ENCODE peak calls at places on chromosomes 11 and 22, in eight cellular contexts. G is RPMI8226, Q is BJ, N is T47D, D is ovary, O is mesenteric fat pad, T is neural crest cell, K is adrenal gland. A is an unnamed sample.

GRCh38 chr22:39617342-39617741 is 46.8 kb downstream of the CACNA1I start:
- DNase-seq in O (no peak), K (no peak), Q (no peak), G (no peak), N (no peak), T (no peak), D (no peak), A (no peak)

GRCh38 chr22:37493979-37494378 is 7.8 kb upstream of the MFNG start:
- DNase-seq in T (no peak), Q (no peak), O (no peak), G (no peak), K (no peak), N (no peak), D (no peak), A (no peak)

GRCh38 chr11:68763181-68763721 is 11.9 kb upstream of the TESMIN start:
- DNase-seq in Q (no peak), D (no peak), G (no peak), O (no peak), T (no peak), N (peak), K (no peak), A (no peak)

GRCh38 chr11:40842750-40843339 is 616.6 kb downstream of the LRRC4C start:
- DNase-seq in N (no peak), Q (no peak), G (no peak), O (no peak), T (no peak), K (no peak), D (no peak), A (no peak)

GRCh38 chr11:79052539-79052938 is 388.3 kb downstream of the TENM4 start:
- DNase-seq in G (peak), D (no peak), Q (no peak), T (no peak), N (peak), K (no peak), O (no peak), A (no peak)

GRCh38 chr11:8018742-8019631 is 31.9 kb downstream of the EIF3F start:
- DNase-seq in D (peak), Q (no peak), N (peak), K (peak), O (peak), G (no peak), T (peak), A (no peak)

GRCh38 chr22:49976439-49977175 is 16.0 kb downstream of the PIM3 start:
- DNase-seq in K (peak), D (no peak), Q (no peak), T (no peak), N (no peak), O (peak), G (peak), A (no peak)

GRCh38 chr22:42621505-42622002 is 6.9 kb upstream of the POLDIP3 start:
- DNase-seq in D (peak), O (no peak), K (peak), G (peak), N (peak), Q (no peak), T (peak), A (no peak)

GRCh38 chr22:20130319-20130718 is 1.3 kb upstream of the ZDHHC8 start:
- DNase-seq in D (no peak), K (no peak), O (no peak), N (peak), Q (no peak), T (no peak), G (peak), A (no peak)

GRCh38 chr22:43378011-43378704 is 33.7 kb upstream of the MPPED1 start:
- DNase-seq in G (peak), K (peak), N (no peak), O (no peak), T (no peak), Q (no peak), D (peak), A (no peak)

GRCh38 chr11:118876261-118876660 is 7.4 kb upstream of the CXCR5 start:
- DNase-seq in G (no peak), Q (no peak), N (no peak), K (no peak), D (no peak), O (no peak), T (no peak), A (no peak)

GRCh38 chr11:114684636-114685035 is 6.3 kb downstream of the NXPE2 start:
- DNase-seq in Q (no peak), K (no peak), G (no peak), D (no peak), O (no peak), T (no peak), N (no peak), A (no peak)

GRCh38 chr11:129790131-129790530 is 25.5 kb upstream of the TMEM45B start:
- DNase-seq in T (no peak), Q (no peak), N (no peak), G (no peak), O (no peak), D (no peak), K (no peak), A (no peak)

GRCh38 chr11:19605500-19606371 is 106.9 kb upstream of the NAV2 start:
- DNase-seq in T (no peak), Q (no peak), G (no peak), K (no peak), O (no peak), D (no peak), N (no peak), A (no peak)

GRCh38 chr11:102467080-102467708 is 14.6 kb upstream of the TMEM123 start:
- DNase-seq in Q (no peak), G (no peak), O (no peak), K (no peak), N (peak), T (no peak), D (no peak), A (no peak)

GRCh38 chr11:4181780-4182721 is 87.5 kb downstream of the RRM1 start:
- DNase-seq in N (peak), G (peak), T (peak), O (peak), Q (no peak), D (peak), K (peak), A (peak)

GRCh38 chr11:3123761-3124733 is 41.1 kb downstream of the OSBPL5 start:
- DNase-seq in D (peak), T (no peak), Q (peak), O (peak), K (peak), G (no peak), N (peak), A (peak)

GRCh38 chr22:19769393-19769715 is 8.8 kb downstream of the TBX1 start:
- DNase-seq in O (no peak), D (no peak), N (no peak), K (no peak), G (no peak), Q (no peak), T (no peak), A (no peak)

GRCh38 chr11:11895672-11896071 is 53.9 kb downstream of the USP47 start:
- DNase-seq in G (no peak), Q (no peak), O (no peak), D (no peak), K (no peak), N (peak), T (no peak), A (no peak)

GRCh38 chr11:41044747-41045146 is 414.7 kb downstream of the LRRC4C start:
- DNase-seq in T (no peak), G (no peak), Q (no peak), K (no peak), D (no peak), N (no peak), O (no peak), A (no peak)

GRCh38 chr11:2647167-2647566 is 52.6 kb downstream of the KCNQ1OT1 start:
- DNase-seq in N (no peak), Q (no peak), K (no peak), G (no peak), D (no peak), T (no peak), O (no peak), A (no peak)

GRCh38 chr11:18352581-18352980 is 30.2 kb downstream of the GTF2H1 start:
- DNase-seq in O (no peak), Q (no peak), G (no peak), N (no peak), K (no peak), T (no peak), D (no peak), A (no peak)

GRCh38 chr22:44667829-44668189 is 34.2 kb upstream of the PRR5 start:
- DNase-seq in K (no peak), O (no peak), G (no peak), Q (no peak), T (no peak), D (no peak), N (no peak), A (no peak)

GRCh38 chr22:46574993-46575914 is 37.8 kb upstream of the CELSR1 start:
- DNase-seq in D (peak), G (peak), N (peak), T (no peak), O (no peak), K (no peak), Q (no peak), A (no peak)

GRCh38 chr11:980438-981365 is 55.0 kb downstream of the AP2A2 start:
- DNase-seq in D (no peak), N (peak), Q (no peak), O (no peak), G (no peak), T (no peak), K (no peak), A (no peak)

GRCh38 chr11:108535384-108535955 is 37.3 kb upstream of the POGLUT3 start:
- DNase-seq in Q (no peak), D (no peak), N (no peak), K (no peak), O (no peak), G (no peak), T (no peak), A (no peak)

GRCh38 chr11:92739020-92739419 is 230.4 kb upstream of the MTNR1B start:
- DNase-seq in D (no peak), Q (peak), G (no peak), N (no peak), K (peak), T (no peak), O (no peak), A (no peak)

GRCh38 chr11:112834277-112834755 is 126.9 kb upstream of the NCAM1 start:
- DNase-seq in Q (no peak), O (no peak), K (peak), G (peak), T (no peak), D (no peak), N (no peak), A (no peak)

GRCh38 chr11:61327669-61328071 is 5.2 kb downstream of the DDB1 start:
- DNase-seq in N (no peak), K (no peak), O (no peak), G (no peak), D (no peak), Q (peak), T (no peak), A (no peak)

GRCh38 chr11:68036717-68037239 is 2.0 kb upstream of the TCIRG1 start:
- DNase-seq in D (no peak), O (no peak), G (no peak), Q (no peak), K (peak), N (no peak), T (no peak), A (no peak)

GRCh38 chr11:44754876-44755552 is 28.3 kb downstream of the TSPAN18 start:
- DNase-seq in D (no peak), K (no peak), Q (no peak), T (no peak), G (no peak), N (no peak), O (peak), A (no peak)

GRCh38 chr11:113689711-113690618 is 16.1 kb downstream of the TMPRSS5 start:
- DNase-seq in D (no peak), N (no peak), G (peak), Q (no peak), T (no peak), O (no peak), K (no peak), A (no peak)

GRCh38 chr22:17269607-17270261 is 50.5 kb upstream of the ADA2 start:
- DNase-seq in N (no peak), K (no peak), O (peak), D (no peak), T (no peak), G (no peak), Q (no peak), A (no peak)

GRCh38 chr22:27004434-27004833 is 347.0 kb downstream of the MIAT start:
- DNase-seq in D (no peak), N (peak), Q (no peak), G (no peak), K (no peak), T (no peak), O (no peak), A (no peak)

GRCh38 chr11:3892156-3892555 is 36.7 kb downstream of the STIM1 start:
- DNase-seq in T (no peak), D (no peak), G (no peak), N (no peak), O (no peak), Q (no peak), K (no peak), A (no peak)

GRCh38 chr11:82969811-82970210 is 68.3 kb downstream of the DDIAS start:
- DNase-seq in T (no peak), D (no peak), K (no peak), G (peak), Q (no peak), N (no peak), O (no peak), A (no peak)

GRCh38 chr22:24144471-24145115 is 36.7 kb upstream of the SUSD2 start:
- DNase-seq in K (no peak), N (no peak), Q (no peak), G (peak), D (no peak), O (no peak), T (no peak), A (no peak)

GRCh38 chr22:44329179-44329796 is 16.5 kb upstream of the SHISAL1 start:
- DNase-seq in N (no peak), O (no peak), G (peak), Q (no peak), K (no peak), D (no peak), T (no peak), A (no peak)

A was measured in Panc1.